ENCODE peak calls at places on chromosomes 3 and 15, in four cellular contexts. One of them, this sample, is unnamed.

GRCh38 chr3:171831936-171832335 is 11.2 kb upstream of the TMEM212 start:
- DNase-seq in heart left ventricle: no peak
- DNase-seq in right atrium auricular region: no peak
- DNase-seq in dorsolateral prefrontal cortex: no peak
- DNase-seq in this sample: no peak

GRCh38 chr15:51382787-51383186 is 41.3 kb downstream of the GLDN start:
- DNase-seq in right atrium auricular region: no peak
- DNase-seq in dorsolateral prefrontal cortex: no peak
- DNase-seq in heart left ventricle: no peak
- DNase-seq in this sample: no peak

GRCh38 chr3:138348950-138349739 is 766 bp downstream of the MRAS start:
- DNase-seq in heart left ventricle: peak
- DNase-seq in right atrium auricular region: no peak
- DNase-seq in dorsolateral prefrontal cortex: no peak
- DNase-seq in this sample: no peak

GRCh38 chr3:36965440-36965839 is 20.6 kb upstream of the TRANK1 start:
- DNase-seq in heart left ventricle: no peak
- DNase-seq in dorsolateral prefrontal cortex: no peak
- DNase-seq in right atrium auricular region: no peak
- DNase-seq in this sample: no peak

GRCh38 chr3:30982676-30983075 is 88.2 kb upstream of the GADL1 start:
- DNase-seq in right atrium auricular region: no peak
- DNase-seq in heart left ventricle: no peak
- DNase-seq in dorsolateral prefrontal cortex: no peak
- DNase-seq in this sample: no peak

GRCh38 chr3:114879059-114880031 is 267.7 kb downstream of the ZBTB20 start:
- DNase-seq in right atrium auricular region: no peak
- DNase-seq in dorsolateral prefrontal cortex: no peak
- DNase-seq in heart left ventricle: no peak
- DNase-seq in this sample: no peak

GRCh38 chr15:22944651-22945050 is 35.5 kb downstream of the CYFIP1 start:
- DNase-seq in right atrium auricular region: no peak
- DNase-seq in heart left ventricle: no peak
- DNase-seq in dorsolateral prefrontal cortex: no peak
- DNase-seq in this sample: no peak

GRCh38 chr3:183497313-183497712 is 58.2 kb downstream of the KLHL6 start:
- DNase-seq in dorsolateral prefrontal cortex: no peak
- DNase-seq in heart left ventricle: no peak
- DNase-seq in right atrium auricular region: no peak
- DNase-seq in this sample: no peak

GRCh38 chr3:193829781-193830180 is 236.8 kb downstream of the OPA1 start:
- DNase-seq in heart left ventricle: no peak
- DNase-seq in right atrium auricular region: no peak
- DNase-seq in dorsolateral prefrontal cortex: no peak
- DNase-seq in this sample: no peak

GRCh38 chr3:45758871-45759270 is 37.5 kb downstream of the SLC6A20 start:
- DNase-seq in heart left ventricle: no peak
- DNase-seq in dorsolateral prefrontal cortex: no peak
- DNase-seq in right atrium auricular region: peak
- DNase-seq in this sample: no peak

DNA sequence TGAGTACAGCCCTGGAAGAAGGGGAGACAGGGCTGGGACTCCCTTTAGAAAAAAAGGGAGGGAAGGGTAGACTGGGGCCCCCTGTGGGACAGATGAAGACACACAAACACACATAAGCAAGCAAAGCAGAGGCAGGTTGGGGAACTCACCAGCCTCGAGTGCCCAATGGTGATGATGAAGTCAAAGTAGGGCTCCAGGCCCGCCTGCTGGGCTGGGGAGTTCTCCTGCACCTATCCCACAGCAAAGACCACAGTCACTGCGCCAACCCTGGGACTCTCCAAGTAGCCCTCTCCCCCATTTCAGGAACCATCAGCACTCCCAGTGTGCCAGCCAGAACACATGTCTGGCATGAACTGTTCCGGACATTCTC is 4.1 kb downstream of the GORASP1 start:
- DNase-seq in dorsolateral prefrontal cortex: no peak
- DNase-seq in right atrium auricular region: no peak
- DNase-seq in heart left ventricle: no peak
- DNase-seq in this sample: no peak
- TF ChIP-seq CTCF in dorsolateral prefrontal cortex: no peak
- TF ChIP-seq CTCF in right atrium auricular region: no peak
- TF ChIP-seq CTCF in heart left ventricle: no peak
- TF ChIP-seq CTCF in this sample: peak

GRCh38 chr3:140377644-140378043 is 300.2 kb upstream of the TRIM42 start:
- DNase-seq in dorsolateral prefrontal cortex: no peak
- DNase-seq in right atrium auricular region: no peak
- DNase-seq in heart left ventricle: no peak
- DNase-seq in this sample: no peak
- TF ChIP-seq CTCF in dorsolateral prefrontal cortex: no peak
- TF ChIP-seq CTCF in right atrium auricular region: peak
- TF ChIP-seq CTCF in heart left ventricle: no peak
- TF ChIP-seq CTCF in this sample: peak

DNA sequence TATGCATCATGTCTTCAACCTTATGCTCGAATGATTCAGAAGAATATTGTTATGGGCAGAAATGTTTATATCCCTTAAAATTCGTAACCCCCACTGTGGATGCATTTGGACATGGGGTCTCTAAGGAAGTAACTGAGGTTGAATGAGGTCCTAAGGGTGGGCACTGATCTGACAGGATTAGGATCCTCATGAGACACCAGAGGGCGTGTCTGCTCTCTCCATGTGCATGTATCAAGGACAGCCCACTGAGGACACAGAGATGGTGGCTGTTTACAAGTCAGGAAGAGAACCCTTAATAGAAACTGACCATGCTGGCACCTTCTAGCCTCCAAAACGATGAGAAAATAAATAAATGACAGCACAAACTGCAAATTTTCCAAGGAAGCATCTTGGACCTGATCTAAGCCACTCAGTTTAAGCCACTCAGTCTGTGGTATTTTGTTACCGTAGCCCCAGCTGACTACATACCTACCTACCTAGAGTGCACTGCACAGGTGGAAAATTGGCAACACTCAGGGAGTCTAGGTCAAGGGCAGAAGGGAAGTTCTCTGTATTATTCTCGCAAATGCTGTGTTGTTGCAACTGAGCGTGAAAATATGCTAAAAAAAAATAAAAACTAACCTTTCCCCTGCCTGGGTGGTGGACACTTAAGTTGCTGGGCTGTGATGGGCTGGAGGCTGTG is 126.6 kb downstream of the TJP1 start:
- DNase-seq in dorsolateral prefrontal cortex: no peak
- DNase-seq in heart left ventricle: no peak
- DNase-seq in right atrium auricular region: no peak
- DNase-seq in this sample: no peak
- TF ChIP-seq CTCF in dorsolateral prefrontal cortex: no peak
- TF ChIP-seq CTCF in heart left ventricle: no peak
- TF ChIP-seq CTCF in right atrium auricular region: no peak
- TF ChIP-seq CTCF in this sample: peak

GRCh38 chr3:9786825-9787654 is 5.2 kb downstream of the TADA3 start:
- DNase-seq in right atrium auricular region: no peak
- DNase-seq in dorsolateral prefrontal cortex: no peak
- DNase-seq in heart left ventricle: no peak
- DNase-seq in this sample: no peak
- TF ChIP-seq CTCF in right atrium auricular region: peak
- TF ChIP-seq CTCF in dorsolateral prefrontal cortex: peak
- TF ChIP-seq CTCF in heart left ventricle: peak
- TF ChIP-seq CTCF in this sample: peak

DNA sequence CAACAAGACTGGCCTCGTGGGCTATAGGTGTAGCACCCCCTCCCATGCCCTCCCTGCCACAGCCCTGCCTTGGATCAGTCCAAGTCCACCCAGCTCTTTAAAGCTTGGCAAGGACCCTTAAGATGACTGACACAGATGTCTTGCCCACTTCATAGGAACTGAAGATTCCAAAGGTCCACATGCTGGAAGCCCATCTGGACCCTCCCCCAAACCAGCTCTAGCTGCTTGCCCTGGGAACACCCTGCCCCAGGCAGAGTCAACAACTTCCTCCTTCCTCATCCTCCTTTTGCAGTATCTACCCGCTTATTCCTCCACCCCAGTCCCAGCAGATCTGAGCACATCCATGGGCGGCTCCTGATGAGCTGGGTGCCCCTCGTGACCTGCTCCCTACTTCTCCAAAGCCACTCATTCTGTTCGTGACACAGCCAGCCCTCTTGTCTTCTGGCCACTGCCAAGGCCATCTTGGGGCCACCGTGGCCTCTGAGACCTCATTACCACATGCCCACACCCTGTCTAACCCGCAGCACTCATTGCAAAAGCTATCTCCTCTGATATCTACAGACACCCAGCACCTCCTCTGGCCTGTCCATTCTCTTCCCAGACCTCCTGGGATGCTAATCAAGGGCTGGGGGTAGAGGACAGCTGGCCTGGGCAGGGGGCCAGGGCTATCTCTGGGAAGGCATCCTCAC is 2.0 kb upstream of the PFKFB4 start:
- DNase-seq in heart left ventricle: peak
- DNase-seq in right atrium auricular region: peak
- DNase-seq in dorsolateral prefrontal cortex: no peak
- DNase-seq in this sample: no peak
- TF ChIP-seq CTCF in heart left ventricle: no peak
- TF ChIP-seq CTCF in right atrium auricular region: peak
- TF ChIP-seq CTCF in dorsolateral prefrontal cortex: no peak
- TF ChIP-seq CTCF in this sample: no peak

GRCh38 chr15:57634290-57634689 is 42.6 kb downstream of the MYZAP start:
- DNase-seq in dorsolateral prefrontal cortex: no peak
- DNase-seq in right atrium auricular region: no peak
- DNase-seq in heart left ventricle: peak
- DNase-seq in this sample: no peak

GRCh38 chr15:57637836-57638235 is 46.1 kb downstream of the MYZAP start:
- DNase-seq in dorsolateral prefrontal cortex: no peak
- DNase-seq in right atrium auricular region: no peak
- DNase-seq in heart left ventricle: no peak
- DNase-seq in this sample: no peak

GRCh38 chr15:57631386-57632110 is 39.8 kb downstream of the MYZAP start:
- DNase-seq in heart left ventricle: no peak
- DNase-seq in dorsolateral prefrontal cortex: no peak
- DNase-seq in right atrium auricular region: no peak
- DNase-seq in this sample: no peak

GRCh38 chr15:57639306-57639705 is 47.6 kb downstream of the MYZAP start:
- DNase-seq in dorsolateral prefrontal cortex: no peak
- DNase-seq in heart left ventricle: no peak
- DNase-seq in right atrium auricular region: no peak
- DNase-seq in this sample: no peak

DNA sequence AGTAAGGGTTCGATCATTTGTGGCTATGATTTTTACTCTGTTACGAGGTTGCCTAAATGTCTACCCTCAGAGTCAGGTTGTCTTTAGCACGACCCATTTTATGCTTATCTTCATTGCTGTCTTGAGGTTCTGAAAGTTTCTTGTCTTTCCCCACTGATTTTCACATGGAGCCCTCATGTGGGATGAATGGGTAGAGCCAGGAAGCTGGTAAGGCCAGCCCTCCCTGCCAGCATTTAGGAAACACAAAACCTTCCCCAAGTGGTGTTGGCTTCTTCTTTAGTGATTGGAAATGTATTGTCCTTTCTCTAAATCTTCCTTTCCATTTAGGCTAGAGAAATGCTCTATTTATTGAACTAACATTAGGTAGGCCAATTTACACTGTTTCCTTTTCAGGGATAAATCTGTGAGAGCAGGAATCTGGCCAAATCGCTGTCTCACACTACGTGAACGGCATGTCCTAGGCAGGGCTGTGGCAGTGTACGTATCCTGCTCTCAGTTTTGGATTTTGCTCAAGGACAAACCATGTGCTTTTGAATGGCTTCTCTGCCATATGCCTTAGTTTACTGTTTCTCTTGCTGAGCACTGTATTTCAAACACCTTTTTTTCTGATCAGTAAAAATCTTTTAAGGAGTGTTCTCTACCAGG is 43.7 kb downstream of the MYZAP start:
- DNase-seq in heart left ventricle: peak
- DNase-seq in dorsolateral prefrontal cortex: no peak
- DNase-seq in right atrium auricular region: no peak
- DNase-seq in this sample: no peak
- TF ChIP-seq CTCF in heart left ventricle: peak
- TF ChIP-seq CTCF in dorsolateral prefrontal cortex: no peak
- TF ChIP-seq CTCF in right atrium auricular region: peak
- TF ChIP-seq CTCF in this sample: no peak

GRCh38 chr3:25592510-25592968 is 72.2 kb downstream of the TOP2B start:
- DNase-seq in heart left ventricle: peak
- DNase-seq in right atrium auricular region: peak
- DNase-seq in dorsolateral prefrontal cortex: no peak
- DNase-seq in this sample: peak
- TF ChIP-seq CTCF in heart left ventricle: peak
- TF ChIP-seq CTCF in right atrium auricular region: peak
- TF ChIP-seq CTCF in dorsolateral prefrontal cortex: no peak
- TF ChIP-seq CTCF in this sample: peak

GRCh38 chr3:155744091-155744625 is 713 bp downstream of the PLCH1 start:
- DNase-seq in dorsolateral prefrontal cortex: peak
- DNase-seq in heart left ventricle: peak
- DNase-seq in right atrium auricular region: no peak
- DNase-seq in this sample: no peak
- TF ChIP-seq CTCF in dorsolateral prefrontal cortex: no peak
- TF ChIP-seq CTCF in heart left ventricle: no peak
- TF ChIP-seq CTCF in right atrium auricular region: no peak
- TF ChIP-seq CTCF in this sample: no peak

DNA sequence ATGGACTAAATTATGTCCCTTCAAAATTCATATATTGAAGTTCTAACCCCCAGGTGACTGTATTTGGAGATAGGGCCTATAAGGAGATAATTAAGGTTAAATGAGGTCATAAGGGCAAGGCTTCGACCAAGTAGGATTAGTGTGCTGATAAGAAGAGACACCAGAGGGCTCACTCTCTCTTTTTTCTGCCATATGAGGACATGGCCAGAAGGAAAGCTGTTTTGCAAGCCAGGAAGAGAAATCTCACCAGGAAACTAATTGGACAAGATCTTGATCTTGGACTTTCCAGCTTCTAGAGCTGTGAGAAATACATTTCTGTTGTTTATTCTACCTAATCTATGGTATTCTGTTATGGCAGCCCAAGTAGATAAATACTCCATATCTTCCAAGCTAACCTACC is 503.6 kb upstream of the NAALADL2 start:
- DNase-seq in dorsolateral prefrontal cortex: no peak
- DNase-seq in right atrium auricular region: no peak
- DNase-seq in heart left ventricle: no peak
- DNase-seq in this sample: no peak
- TF ChIP-seq CTCF in dorsolateral prefrontal cortex: peak
- TF ChIP-seq CTCF in right atrium auricular region: no peak
- TF ChIP-seq CTCF in heart left ventricle: no peak
- TF ChIP-seq CTCF in this sample: peak